ENCODE peak calls at places on chromosomes 1 and 21, in six cellular contexts. One of them, this sample, is unnamed.
A peak's percentile ranks its signal among the peaks of the same experiment; 100 is the strongest.

GRCh38 chr1:48649880-48650279 is 126.8 kb downstream of the BEND5 start:
- DNase-seq in ovary: no peak
- DNase-seq in endodermal cell: no peak
- DNase-seq in body of pancreas: no peak
- DNase-seq in esophagus squamous epithelium: no peak
- DNase-seq in heart left ventricle: no peak
- DNase-seq in this sample: no peak

GRCh38 chr1:54069792-54070548 is 16.6 kb downstream of the TCEANC2 start:
- DNase-seq in ovary: no peak
- DNase-seq in endodermal cell: peak; percentile 50
- DNase-seq in body of pancreas: no peak
- DNase-seq in esophagus squamous epithelium: no peak
- DNase-seq in heart left ventricle: no peak
- DNase-seq in this sample: no peak

GRCh38 chr1:210448293-210448892 is 119.7 kb downstream of the HHAT start:
- DNase-seq in ovary: no peak
- DNase-seq in endodermal cell: peak; percentile 73
- DNase-seq in body of pancreas: peak; percentile 14
- DNase-seq in esophagus squamous epithelium: no peak
- DNase-seq in heart left ventricle: no peak
- DNase-seq in this sample: no peak

GRCh38 chr1:234468580-234468979 is 10.4 kb downstream of the TARBP1 start:
- DNase-seq in ovary: no peak
- DNase-seq in endodermal cell: no peak
- DNase-seq in body of pancreas: peak; percentile 53
- DNase-seq in esophagus squamous epithelium: no peak
- DNase-seq in heart left ventricle: no peak
- DNase-seq in this sample: no peak

GRCh38 chr1:22309572-22309971 is 142.1 kb upstream of the ZBTB40 start:
- DNase-seq in ovary: no peak
- DNase-seq in endodermal cell: no peak
- DNase-seq in body of pancreas: no peak
- DNase-seq in esophagus squamous epithelium: no peak
- DNase-seq in heart left ventricle: no peak
- DNase-seq in this sample: no peak

GRCh38 chr1:145710291-145711027 is 3.3 kb upstream of the PDZK1 start:
- DNase-seq in ovary: no peak
- DNase-seq in endodermal cell: no peak
- DNase-seq in body of pancreas: no peak
- DNase-seq in esophagus squamous epithelium: no peak
- DNase-seq in heart left ventricle: no peak
- DNase-seq in this sample: no peak

GRCh38 chr1:15849775-15850449 is 2.4 kb downstream of the SPEN start:
- DNase-seq in ovary: peak; percentile 54
- DNase-seq in endodermal cell: peak; percentile 90
- DNase-seq in body of pancreas: peak; percentile 42
- DNase-seq in esophagus squamous epithelium: no peak
- DNase-seq in heart left ventricle: peak; percentile 43
- DNase-seq in this sample: no peak

GRCh38 chr1:178501705-178502329 is 5.1 kb upstream of the CLEC20A start:
- DNase-seq in ovary: peak; percentile 54
- DNase-seq in endodermal cell: peak; percentile 95
- DNase-seq in body of pancreas: peak; percentile 74
- DNase-seq in esophagus squamous epithelium: no peak
- DNase-seq in heart left ventricle: peak; percentile 71
- DNase-seq in this sample: no peak

GRCh38 chr21:33984021-33984481 is 68.4 kb upstream of the ATP5PO start:
- DNase-seq in ovary: no peak
- DNase-seq in endodermal cell: no peak
- DNase-seq in body of pancreas: no peak
- DNase-seq in esophagus squamous epithelium: no peak
- DNase-seq in heart left ventricle: no peak
- DNase-seq in this sample: no peak

GRCh38 chr21:43726686-43727570 is 8.0 kb downstream of the PDXK start:
- DNase-seq in ovary: peak; percentile 32
- DNase-seq in endodermal cell: peak; percentile 47
- DNase-seq in body of pancreas: no peak
- DNase-seq in esophagus squamous epithelium: no peak
- DNase-seq in heart left ventricle: peak; percentile 68
- DNase-seq in this sample: no peak

GRCh38 chr1:173100476-173101107 is 49.9 kb upstream of the TNFSF18 start:
- DNase-seq in ovary: no peak
- DNase-seq in endodermal cell: no peak
- DNase-seq in body of pancreas: no peak
- DNase-seq in esophagus squamous epithelium: no peak
- DNase-seq in heart left ventricle: no peak
- DNase-seq in this sample: no peak

GRCh38 chr1:76105269-76105850 is 30.8 kb downstream of the ST6GALNAC3 start:
- DNase-seq in ovary: no peak
- DNase-seq in endodermal cell: no peak
- DNase-seq in body of pancreas: no peak
- DNase-seq in esophagus squamous epithelium: no peak
- DNase-seq in heart left ventricle: no peak
- DNase-seq in this sample: no peak

GRCh38 chr1:112714313-112715263 is 544 bp downstream of the PPM1J start:
- DNase-seq in ovary: peak; percentile 55
- DNase-seq in endodermal cell: peak; percentile 78
- DNase-seq in body of pancreas: no peak
- DNase-seq in esophagus squamous epithelium: no peak
- DNase-seq in heart left ventricle: no peak
- DNase-seq in this sample: no peak

GRCh38 chr21:18384771-18385170 is 18.8 kb downstream of the TMPRSS15 start:
- DNase-seq in ovary: no peak
- DNase-seq in endodermal cell: no peak
- DNase-seq in body of pancreas: no peak
- DNase-seq in esophagus squamous epithelium: no peak
- DNase-seq in heart left ventricle: no peak
- DNase-seq in this sample: no peak

GRCh38 chr1:17725084-17725718 is 29.9 kb upstream of the ACTL8 start:
- DNase-seq in ovary: no peak
- DNase-seq in endodermal cell: no peak
- DNase-seq in body of pancreas: no peak
- DNase-seq in esophagus squamous epithelium: no peak
- DNase-seq in heart left ventricle: no peak
- DNase-seq in this sample: no peak

GRCh38 chr1:20446796-20447195 is 39.2 kb downstream of the CAMK2N1 start:
- DNase-seq in ovary: no peak
- DNase-seq in endodermal cell: no peak
- DNase-seq in body of pancreas: no peak
- DNase-seq in esophagus squamous epithelium: no peak
- DNase-seq in heart left ventricle: no peak
- DNase-seq in this sample: no peak

GRCh38 chr1:50968884-50969610 is 998 bp upstream of the CDKN2C start:
- DNase-seq in ovary: peak; percentile 43
- DNase-seq in endodermal cell: peak; percentile 77
- DNase-seq in body of pancreas: peak; percentile 58
- DNase-seq in esophagus squamous epithelium: no peak
- DNase-seq in heart left ventricle: peak; percentile 57
- DNase-seq in this sample: no peak

GRCh38 chr1:72915581-72915980 is 633.2 kb upstream of the NEGR1 start:
- DNase-seq in ovary: no peak
- DNase-seq in endodermal cell: peak; percentile 72
- DNase-seq in body of pancreas: no peak
- DNase-seq in esophagus squamous epithelium: no peak
- DNase-seq in heart left ventricle: no peak
- DNase-seq in this sample: no peak

GRCh38 chr1:43525995-43526394 is 4.7 kb upstream of the PTPRF start:
- DNase-seq in ovary: no peak
- DNase-seq in endodermal cell: no peak
- DNase-seq in body of pancreas: no peak
- DNase-seq in esophagus squamous epithelium: no peak
- DNase-seq in heart left ventricle: no peak
- DNase-seq in this sample: no peak

GRCh38 chr1:4653796-4654715 is at the start of gene AJAP1:
- DNase-seq in ovary: peak; percentile 48
- DNase-seq in endodermal cell: peak; percentile 88
- DNase-seq in body of pancreas: no peak
- DNase-seq in esophagus squamous epithelium: no peak
- DNase-seq in heart left ventricle: no peak
- DNase-seq in this sample: no peak

DNA sequence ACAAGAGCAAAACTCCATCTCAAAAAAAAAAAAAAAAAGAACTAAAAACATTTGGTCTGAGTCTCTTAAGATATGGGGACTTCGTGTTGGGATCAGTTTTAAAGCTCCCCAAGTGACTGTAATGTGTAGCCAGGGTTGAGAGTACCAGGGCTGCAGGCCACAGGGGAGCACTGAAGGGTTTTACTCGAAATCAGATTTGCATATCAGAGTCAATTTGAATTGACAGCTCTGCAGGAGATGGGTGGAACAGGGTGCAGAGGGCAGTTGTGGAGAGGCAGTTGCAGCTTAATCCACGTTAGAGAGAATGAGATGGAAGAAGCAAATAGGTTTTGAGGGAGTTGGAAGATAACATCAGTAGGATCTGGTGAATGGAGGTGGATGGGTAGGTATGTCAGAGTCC is 20.6 kb upstream of the ELOA start:
- DNase-seq in ovary: no peak
- DNase-seq in endodermal cell: no peak
- DNase-seq in body of pancreas: no peak
- DNase-seq in esophagus squamous epithelium: no peak
- DNase-seq in heart left ventricle: no peak
- DNase-seq in this sample: no peak
- H3K4me1 ChIP-seq in ovary: peaks cover 3% of the 10 kb centered on the region
- H3K4me1 ChIP-seq in endodermal cell: peaks cover 5% of the 10 kb centered on the region
- H3K4me1 ChIP-seq in body of pancreas: peaks cover 25% of the 10 kb centered on the region
- H3K4me1 ChIP-seq in esophagus squamous epithelium: peaks cover 12% of the 10 kb centered on the region
- H3K4me1 ChIP-seq in heart left ventricle: no peaks in the 10 kb centered on the region
- H3K4me1 ChIP-seq in this sample: peaks cover 4% of the 10 kb centered on the region

GRCh38 chr1:55826413-55827080 is 611.4 kb upstream of the USP24 start:
- DNase-seq in ovary: no peak
- DNase-seq in endodermal cell: no peak
- DNase-seq in body of pancreas: no peak
- DNase-seq in esophagus squamous epithelium: no peak
- DNase-seq in heart left ventricle: no peak
- DNase-seq in this sample: no peak
- H3K27ac ChIP-seq in ovary: no peak overlapping the region
- H3K27ac ChIP-seq in endodermal cell: no peak overlapping the region
- H3K27ac ChIP-seq in body of pancreas: no peak overlapping the region
- H3K27ac ChIP-seq in esophagus squamous epithelium: peak overlapping the region; percentile 22
- H3K27ac ChIP-seq in heart left ventricle: no peak overlapping the region
- H3K27ac ChIP-seq in this sample: no peak overlapping the region

DNA sequence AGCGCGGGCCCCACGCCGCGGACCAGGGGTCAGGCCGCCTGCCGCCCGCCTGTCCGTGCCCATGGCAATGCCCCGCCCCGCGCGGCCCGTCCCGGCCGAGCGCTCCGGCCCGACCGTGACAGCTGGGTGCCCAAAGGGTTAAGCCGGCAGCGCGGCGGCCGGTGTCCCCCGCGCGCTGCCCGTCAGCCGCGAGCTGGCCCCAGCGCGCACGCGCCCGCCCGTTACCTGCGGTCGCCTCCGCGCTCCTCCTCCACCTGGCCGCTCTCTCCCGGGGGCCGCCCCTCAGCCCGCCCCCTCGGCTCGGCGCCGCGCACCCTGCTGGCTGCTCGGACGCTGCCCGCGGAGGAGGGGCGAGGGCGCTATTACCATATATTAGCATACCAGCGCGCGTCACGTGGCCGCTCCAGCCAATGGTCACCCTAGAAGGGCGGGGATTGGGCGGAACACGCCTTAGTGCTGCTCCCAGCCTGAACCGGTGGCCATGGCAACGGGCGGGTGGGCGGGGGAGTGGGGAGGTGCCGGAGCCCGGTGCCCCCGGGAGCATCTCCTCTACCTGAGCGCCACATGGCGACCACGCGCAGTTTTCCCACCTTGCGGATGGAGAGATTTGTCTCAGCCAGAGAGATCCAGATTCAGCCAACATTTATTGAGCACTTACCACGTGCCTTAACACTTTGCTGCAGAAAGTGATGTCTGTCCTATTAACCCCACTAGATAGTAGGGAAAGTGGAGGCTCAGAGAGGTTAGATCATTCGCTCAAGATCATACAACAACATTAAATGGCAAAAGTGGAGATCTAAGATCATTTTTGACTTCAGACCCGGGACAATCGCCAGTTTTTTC is at the start of gene PHC2:
- DNase-seq in ovary: peak; percentile 98
- DNase-seq in endodermal cell: peak; percentile 99
- DNase-seq in body of pancreas: peak; percentile 98
- DNase-seq in esophagus squamous epithelium: peak; percentile 84
- DNase-seq in heart left ventricle: peak; percentile 99
- DNase-seq in this sample: peak; percentile 99
- TF ChIP-seq CTCF in ovary: peak; percentile 18
- TF ChIP-seq CTCF in endodermal cell: peak; percentile 44
- TF ChIP-seq CTCF in body of pancreas: peak; percentile 25
- TF ChIP-seq CTCF in esophagus squamous epithelium: peak; percentile 39
- TF ChIP-seq CTCF in heart left ventricle: no peak
- TF ChIP-seq CTCF in this sample: peak; percentile 41

DNA sequence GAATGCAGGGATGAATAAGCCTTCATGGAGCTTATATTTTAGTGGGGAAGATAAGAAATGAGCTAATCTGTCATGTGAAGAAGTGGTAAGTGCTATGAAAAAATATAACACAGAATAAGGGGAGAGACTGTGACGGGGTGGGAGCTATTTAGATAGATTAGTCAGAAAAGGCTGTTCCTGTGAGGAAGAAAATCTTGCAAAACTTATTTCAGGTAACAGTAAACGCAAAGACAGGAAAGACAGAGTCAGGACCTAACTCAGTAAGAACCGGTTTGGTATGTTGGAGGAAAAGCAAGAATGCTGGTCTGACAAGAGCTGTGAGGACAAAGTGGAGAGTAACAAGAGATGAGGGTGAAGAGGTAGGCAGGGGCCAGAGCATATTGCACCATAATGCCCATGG is 22.0 kb downstream of the GNAI3 start:
- DNase-seq in ovary: no peak
- DNase-seq in endodermal cell: no peak
- DNase-seq in body of pancreas: no peak
- DNase-seq in esophagus squamous epithelium: no peak
- DNase-seq in heart left ventricle: no peak
- DNase-seq in this sample: no peak
- H3K4me1 ChIP-seq in ovary: peaks cover 1% of the 10 kb centered on the region
- H3K4me1 ChIP-seq in endodermal cell: peaks cover 4% of the 10 kb centered on the region
- H3K4me1 ChIP-seq in body of pancreas: peaks cover 67% of the 10 kb centered on the region
- H3K4me1 ChIP-seq in esophagus squamous epithelium: peaks cover 72% of the 10 kb centered on the region
- H3K4me1 ChIP-seq in heart left ventricle: peaks cover 4% of the 10 kb centered on the region
- H3K4me1 ChIP-seq in this sample: peaks cover 42% of the 10 kb centered on the region

GRCh38 chr1:10726355-10726754 is 70.1 kb downstream of the CASZ1 start:
- DNase-seq in ovary: no peak
- DNase-seq in endodermal cell: no peak
- DNase-seq in body of pancreas: peak; percentile 84
- DNase-seq in esophagus squamous epithelium: no peak
- DNase-seq in heart left ventricle: peak; percentile 85
- DNase-seq in this sample: no peak
- H3K27ac ChIP-seq in ovary: no peak overlapping the region
- H3K27ac ChIP-seq in endodermal cell: no peak overlapping the region
- H3K27ac ChIP-seq in body of pancreas: peak overlapping the region; percentile 88
- H3K27ac ChIP-seq in esophagus squamous epithelium: no peak overlapping the region
- H3K27ac ChIP-seq in heart left ventricle: peak overlapping the region; percentile 98
- H3K27ac ChIP-seq in this sample: peak overlapping the region; percentile 82

GRCh38 chr1:198637915-198638437 is 864 bp upstream of the PTPRC start:
- DNase-seq in ovary: no peak
- DNase-seq in endodermal cell: no peak
- DNase-seq in body of pancreas: no peak
- DNase-seq in esophagus squamous epithelium: no peak
- DNase-seq in heart left ventricle: no peak
- DNase-seq in this sample: no peak
- TF ChIP-seq CTCF in ovary: no peak
- TF ChIP-seq CTCF in endodermal cell: no peak
- TF ChIP-seq CTCF in body of pancreas: no peak
- TF ChIP-seq CTCF in esophagus squamous epithelium: no peak
- TF ChIP-seq CTCF in heart left ventricle: no peak
- TF ChIP-seq CTCF in this sample: no peak